ENCODE peak calls at places on chromosomes 12 and 14, in six cellular contexts. H, L, T, W, Z and U are unnamed samples.

GRCh38 chr14:67644428-67644827 is 24.7 kb downstream of the ARG2 start:
- DNase-seq in W (no peak), T (no peak), Z (no peak), H (no peak), L (no peak), U (no peak)

GRCh38 chr14:101854366-101854765 is 92.9 kb downstream of the PPP2R5C start:
- DNase-seq in T (no peak), Z (no peak), H (no peak), L (no peak), W (no peak), U (no peak)

GRCh38 chr14:74464785-74465184 is 28.3 kb downstream of the NPC2 start:
- DNase-seq in L (no peak), Z (no peak), T (peak), H (no peak), W (no peak), U (no peak)

GRCh38 chr14:67650161-67650560 is 24.3 kb downstream of the VTI1B start:
- DNase-seq in L (no peak), Z (no peak), T (peak), H (no peak), W (no peak), U (no peak)

GRCh38 chr12:98053202-98053601 is 462.2 kb upstream of the TMPO start:
- DNase-seq in L (no peak), T (no peak), Z (no peak), W (no peak), H (no peak), U (no peak)

GRCh38 chr14:104797112-104798044 is 1.8 kb upstream of the AKT1 start:
- DNase-seq in L (no peak), Z (peak), T (no peak), H (peak), W (peak), U (peak)

GRCh38 chr12:66352197-66352596 is 49.9 kb downstream of the HELB start:
- DNase-seq in W (peak), H (peak), L (no peak), Z (peak), T (no peak), U (peak)

GRCh38 chr14:70398706-70399431 is 18.0 kb downstream of the SYNJ2BP start:
- DNase-seq in Z (no peak), H (peak), W (no peak), T (no peak), L (no peak), U (no peak)

GRCh38 chr14:91331761-91332447 is 85.7 kb downstream of the CCDC88C start:
- DNase-seq in T (no peak), H (peak), L (no peak), W (no peak), Z (no peak), U (no peak)

GRCh38 chr12:104216461-104217058 is 981 bp downstream of the TXNRD1 start:
- DNase-seq in H (no peak), L (no peak), T (no peak), W (no peak), Z (no peak), U (no peak)

GRCh38 chr12:113184098-113184899 is 979 bp downstream of the DDX54 start:
- DNase-seq in W (no peak), L (no peak), H (no peak), T (no peak), Z (peak), U (peak)

GRCh38 chr12:2614341-2614740 is 180.4 kb upstream of the FKBP4 start:
- DNase-seq in Z (no peak), H (no peak), T (no peak), L (no peak), W (no peak), U (no peak)

GRCh38 chr12:7555752-7556151 is 52.2 kb upstream of the CD163 start:
- DNase-seq in T (no peak), Z (no peak), W (peak), L (no peak), H (no peak), U (no peak)

GRCh38 chr12:51943346-51943745 is 8.2 kb upstream of the ACVR1B start:
- DNase-seq in T (no peak), Z (no peak), W (no peak), H (no peak), L (no peak), U (no peak)

GRCh38 chr12:132408001-132408400 is 78.6 kb upstream of the GALNT9 start:
- DNase-seq in L (no peak), Z (no peak), H (peak), T (no peak), W (no peak), U (no peak)

GRCh38 chr12:9064815-9065606 is 50.7 kb downstream of the A2M start:
- DNase-seq in W (peak), T (no peak), Z (peak), L (no peak), H (peak), U (peak)

GRCh38 chr14:57413849-57414248 is 23.5 kb downstream of the NAA30 start:
- DNase-seq in Z (no peak), L (no peak), W (no peak), T (no peak), H (no peak), U (no peak)

GRCh38 chr14:99258341-99258781 is 13.6 kb downstream of the BCL11B start:
- DNase-seq in H (no peak), W (no peak), L (no peak), T (no peak), Z (no peak), U (no peak)

GRCh38 chr14:99196310-99196650 is 75.7 kb downstream of the BCL11B start:
- DNase-seq in Z (no peak), T (no peak), L (no peak), H (no peak), W (no peak), U (no peak)

GRCh38 chr14:49972840-49973239 is 80.0 kb downstream of the ARF6 start:
- DNase-seq in T (no peak), H (peak), W (peak), L (no peak), Z (peak), U (peak)

GRCh38 chr14:57657487-57657886 is 163.8 kb upstream of the CCDC198 start:
- DNase-seq in H (no peak), W (no peak), T (no peak), L (no peak), Z (no peak), U (no peak)

GRCh38 chr14:103362780-103363179 is 22.4 kb upstream of the MARK3 start:
- DNase-seq in W (peak), L (no peak), T (no peak), Z (no peak), H (no peak), U (peak)

GRCh38 chr14:63727231-63727735 is 582 bp downstream of the SGPP1 start:
- DNase-seq in T (peak), L (no peak), H (peak), W (peak), Z (peak), U (no peak)

GRCh38 chr14:31936100-31936499 is 141.0 kb upstream of the ARHGAP5 start:
- DNase-seq in W (no peak), H (no peak), Z (no peak), T (no peak), L (no peak), U (no peak)

GRCh38 chr12:58583541-58583940 is 336.8 kb downstream of the LRIG3 start:
- DNase-seq in H (no peak), Z (no peak), W (no peak), T (no peak), L (no peak), U (no peak)

GRCh38 chr12:1644113-1644512 is 15.1 kb downstream of the WNT5B start:
- DNase-seq in H (no peak), L (no peak), T (no peak), Z (no peak), W (no peak), U (no peak)

GRCh38 chr14:94945615-94946014 is 175.7 kb upstream of the GSC start:
- DNase-seq in W (no peak), T (no peak), L (no peak), H (no peak), Z (no peak), U (no peak)